ENCODE peak calls at places on chromosomes 13 and 19, in eight cellular contexts. T is A549, K is foreskin fibroblast, H is cardiac muscle cell, C is heart left ventricle, B is colonic mucosa, U is left ventricle myocardium inferior, Z is AG04449. M is an unnamed sample.

GRCh38 chr13:79673993-79674377 is 193.0 kb downstream of the NDFIP2 start:
- DNase-seq in C (no peak), H (no peak), T (no peak), U (no peak), Z (no peak), K (no peak), B (no peak), M (no peak)

GRCh38 chr13:51230473-51231105 is 8.4 kb downstream of the FAM124A start:
- DNase-seq in K (peak), H (peak), B (peak), Z (no peak), T (no peak), C (peak), U (peak), M (no peak)

GRCh38 chr13:23851106-23851505 is 38.1 kb downstream of the MIPEP start:
- DNase-seq in C (no peak), Z (no peak), T (no peak), U (no peak), B (no peak), H (peak), K (peak), M (no peak)

GRCh38 chr13:113121183-113121927 is 1.2 kb upstream of the F10 start:
- DNase-seq in T (no peak), U (no peak), K (no peak), C (no peak), Z (no peak), B (no peak), H (no peak), M (no peak)

GRCh38 chr13:99022953-99023352 is 45.1 kb upstream of the DOCK9 start:
- DNase-seq in U (no peak), Z (no peak), B (no peak), H (peak), C (no peak), K (no peak), T (no peak), M (no peak)

GRCh38 chr13:93003531-93003930 is 223.1 kb upstream of the GPC6 start:
- DNase-seq in Z (no peak), K (no peak), B (no peak), U (no peak), T (no peak), H (no peak), C (no peak), M (no peak)

GRCh38 chr13:113562866-113563265 is 21.7 kb upstream of the TFDP1 start:
- DNase-seq in Z (no peak), B (peak), U (no peak), C (no peak), K (no peak), H (no peak), T (no peak), M (peak)

GRCh38 chr13:20301391-20302071 is 69.4 kb upstream of the GJB6 start:
- DNase-seq in K (no peak), U (peak), B (no peak), Z (no peak), H (peak), C (no peak), T (no peak), M (no peak)

GRCh38 chr13:50543767-50544166 is 299.7 kb downstream of the DLEU7 start:
- DNase-seq in H (peak), K (peak), B (no peak), Z (peak), U (no peak), C (no peak), T (no peak), M (no peak)

GRCh38 chr13:27442071-27442647 is 8.2 kb downstream of the MTIF3 start:
- DNase-seq in T (no peak), K (no peak), C (no peak), Z (no peak), U (no peak), H (no peak), B (peak), M (no peak)

GRCh38 chr19:47885067-47885463 is 1.1 kb downstream of the SULT2A1 start:
- DNase-seq in Z (no peak), T (no peak), C (no peak), K (no peak), U (no peak), B (no peak), H (no peak), M (no peak)

GRCh38 chr19:8085606-8086464 is 33.3 kb downstream of the CCL25 start:
- DNase-seq in U (no peak), Z (no peak), K (no peak), T (peak), B (peak), H (no peak), C (no peak), M (peak)

GRCh38 chr13:98570929-98571372 is 6.0 kb downstream of the STK24 start:
- DNase-seq in H (no peak), C (no peak), Z (no peak), U (no peak), T (no peak), B (peak), K (no peak), M (peak)

GRCh38 chr13:77386880-77387606 is 60.1 kb upstream of the MYCBP2 start:
- DNase-seq in K (peak), Z (peak), H (peak), T (no peak), B (no peak), U (no peak), C (no peak), M (no peak)

GRCh38 chr13:49784886-49785570 is 7.5 kb downstream of the KPNA3 start:
- DNase-seq in T (no peak), H (no peak), K (peak), B (no peak), Z (no peak), U (no peak), C (no peak), M (no peak)

GRCh38 chr19:15869109-15869555 is 28.7 kb downstream of the CYP4F2 start:
- DNase-seq in T (peak), H (peak), U (no peak), Z (no peak), K (peak), B (peak), C (no peak), M (peak)

GRCh38 chr13:109028626-109029025 is 399.2 kb downstream of the MYO16 start:
- DNase-seq in B (no peak), K (no peak), U (no peak), H (peak), T (no peak), C (no peak), Z (no peak), M (no peak)

GRCh38 chr13:30567072-30567471 is 50.6 kb upstream of the USPL1 start:
- DNase-seq in T (no peak), U (no peak), K (no peak), H (no peak), Z (no peak), C (no peak), B (no peak), M (no peak)

GRCh38 chr19:52662631-52663030 is 24.5 kb upstream of the ZNF83 start:
- DNase-seq in Z (no peak), B (no peak), C (no peak), K (peak), U (no peak), H (no peak), T (no peak), M (no peak)

GRCh38 chr19:16896913-16897571 is 8.2 kb downstream of the F2RL3 start:
- DNase-seq in C (peak), T (peak), K (peak), H (peak), Z (peak), B (peak), U (peak), M (peak)

GRCh38 chr13:109155301-109155761 is 525.9 kb downstream of the MYO16 start:
- DNase-seq in T (no peak), K (no peak), C (no peak), B (no peak), Z (no peak), U (no peak), H (peak), M (peak)

GRCh38 chr19:41545547-41545946 is 30.4 kb upstream of the CEACAM21 start:
- DNase-seq in T (no peak), H (no peak), B (no peak), C (no peak), K (no peak), Z (no peak), U (no peak), M (no peak)
- H3K4me3 ChIP-seq in T (no peak), H (no peak), B (no peak), C (no peak), K (no peak), Z (no peak), U (no peak), M (no peak)

DNA sequence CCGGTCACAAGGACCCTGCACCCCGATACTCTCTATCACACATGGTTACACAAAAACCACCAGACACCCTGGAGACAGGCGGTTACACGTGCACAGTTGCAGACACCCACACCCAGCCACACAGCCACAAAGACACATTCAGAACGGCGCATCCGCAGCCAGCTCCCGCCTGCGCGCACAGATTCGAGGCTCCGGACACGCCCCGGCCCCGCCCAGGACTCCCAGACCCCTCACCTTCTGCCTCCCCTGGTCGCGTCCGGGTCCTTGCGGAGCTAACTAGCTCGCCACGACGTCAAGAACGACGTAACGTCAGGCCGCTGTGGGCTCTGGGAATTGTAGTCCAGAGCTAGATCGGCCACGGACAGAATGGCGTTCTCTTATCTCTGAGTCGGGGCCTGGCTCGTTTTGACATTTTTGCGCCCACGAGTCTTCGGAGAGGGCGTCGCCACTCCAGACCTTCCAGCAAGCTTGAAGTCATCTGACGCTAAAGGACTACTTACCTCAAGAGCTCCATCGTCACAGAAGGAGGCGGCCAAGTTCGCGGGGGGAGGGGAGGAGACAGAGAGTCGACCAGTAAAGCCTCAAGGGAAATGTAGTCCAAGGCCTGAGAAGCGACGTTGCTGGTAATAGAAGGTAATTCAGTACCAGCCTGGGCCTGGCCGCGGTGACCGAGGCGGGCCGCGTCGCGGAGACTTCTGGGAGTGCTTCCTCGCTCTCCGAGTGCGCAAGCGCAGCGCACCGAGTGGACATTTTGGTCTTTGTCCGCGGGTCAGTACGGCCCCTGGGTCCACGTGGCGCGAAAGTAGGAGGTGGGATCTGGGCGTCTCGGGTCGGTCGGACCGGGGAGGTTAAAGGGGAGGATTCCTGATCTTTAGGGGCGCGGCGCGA is at the start of the genes ZNF146 and ZNF565:
- DNase-seq in K (peak), U (peak), C (peak), Z (peak), T (peak), H (peak), B (peak), M (peak)
- TF ChIP-seq CTCF in K (no peak), U (peak), C (no peak), Z (peak), T (no peak), H (no peak), B (no peak), M (peak)

DNA sequence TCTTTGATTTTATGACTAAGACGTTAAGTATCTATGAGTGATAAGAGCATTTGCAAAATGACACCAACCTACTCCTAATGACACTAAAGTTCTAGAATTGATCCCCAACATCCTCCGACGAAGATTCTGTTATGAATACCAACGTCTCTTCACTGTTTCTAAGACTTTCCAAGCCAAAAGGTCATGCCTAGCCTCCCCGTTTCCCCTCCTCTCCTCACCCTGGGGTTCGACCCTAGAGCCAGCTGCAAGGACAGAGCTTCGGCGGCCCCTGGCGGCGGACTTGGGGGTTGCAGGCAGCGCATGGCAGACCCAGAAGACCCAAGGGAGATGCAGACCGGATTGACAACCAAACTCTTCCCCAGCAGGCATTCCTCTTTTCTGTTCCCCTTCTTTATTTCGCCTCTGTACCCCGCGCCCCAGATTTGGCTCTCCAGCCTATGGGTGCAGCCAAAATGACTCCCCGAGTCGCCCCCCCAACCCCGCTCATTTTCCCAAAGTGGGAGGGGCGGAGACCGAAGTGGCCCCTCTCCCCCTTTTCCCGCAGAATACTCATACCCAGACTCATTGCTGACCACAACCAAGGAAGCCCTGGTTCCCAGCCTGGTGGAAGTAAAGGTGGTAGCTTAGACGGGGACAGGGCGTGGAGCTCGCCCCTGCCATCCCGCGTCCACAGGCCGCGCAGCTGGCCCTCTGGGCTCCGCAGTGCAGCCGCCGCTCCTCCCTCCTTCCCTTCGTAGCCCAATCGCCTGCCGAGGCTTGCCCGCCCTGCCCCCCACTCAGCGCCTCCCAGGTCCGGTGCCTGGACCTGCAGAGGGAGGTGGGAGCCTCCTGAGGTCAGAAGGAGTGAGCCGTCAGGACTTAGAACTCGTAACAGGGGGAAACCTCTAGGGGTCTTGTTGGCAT is 4.1 kb upstream of the EML2 start:
- DNase-seq in K (peak), U (peak), C (peak), B (peak), Z (no peak), H (peak), T (peak), M (peak)
- H3K4me3 ChIP-seq in K (no peak), U (peak), C (no peak), B (no peak), Z (peak), H (peak), T (peak), M (no peak)

DNA sequence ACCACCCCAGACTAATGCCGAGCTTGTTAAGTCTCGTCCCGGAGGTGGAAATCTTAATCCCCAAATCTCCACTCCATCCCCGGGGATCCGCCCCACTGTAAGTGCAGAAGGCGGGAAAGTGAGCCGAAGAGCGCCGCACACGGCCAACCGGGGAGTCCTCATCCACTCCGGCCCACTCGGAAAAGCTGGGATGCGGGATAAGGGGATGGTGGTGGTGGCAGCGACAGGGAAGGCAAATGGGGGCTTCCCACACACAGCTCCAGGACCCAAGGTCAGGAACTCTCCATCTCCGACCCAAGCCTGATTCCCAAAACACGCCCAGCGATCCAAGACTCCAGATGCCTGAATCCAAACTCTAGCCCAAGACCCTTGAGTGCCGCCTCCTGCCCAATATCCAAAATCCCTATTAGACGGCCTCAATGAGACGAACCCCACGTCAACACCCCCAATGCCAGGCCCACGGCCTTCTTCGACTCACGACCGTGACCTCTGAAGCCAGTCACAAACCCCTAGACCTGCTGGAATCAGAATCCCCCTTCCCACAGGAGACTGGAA is 481 bp downstream of the FBL start:
- DNase-seq in K (peak), U (no peak), C (no peak), B (no peak), H (peak), Z (no peak), T (peak), M (no peak)
- TF ChIP-seq CTCF in K (no peak), U (no peak), C (no peak), B (no peak), H (peak), Z (peak), T (no peak), M (no peak)

GRCh38 chr19:6801397-6802086 is 29.0 kb downstream of the VAV1 start:
- DNase-seq in T (peak), C (peak), Z (no peak), U (peak), B (peak), H (peak), K (no peak), M (peak)
- H3K4me3 ChIP-seq in T (peak), C (peak), Z (peak), U (peak), B (peak), H (no peak), K (no peak), M (no peak)

GRCh38 chr13:33262997-33263396 is 22.6 kb downstream of the STARD13 start:
- DNase-seq in H (no peak), T (no peak), U (no peak), B (no peak), K (no peak), Z (no peak), C (no peak), M (no peak)
- TF ChIP-seq CTCF in H (peak), T (no peak), U (peak), B (no peak), K (no peak), Z (peak), C (peak), M (no peak)

DNA sequence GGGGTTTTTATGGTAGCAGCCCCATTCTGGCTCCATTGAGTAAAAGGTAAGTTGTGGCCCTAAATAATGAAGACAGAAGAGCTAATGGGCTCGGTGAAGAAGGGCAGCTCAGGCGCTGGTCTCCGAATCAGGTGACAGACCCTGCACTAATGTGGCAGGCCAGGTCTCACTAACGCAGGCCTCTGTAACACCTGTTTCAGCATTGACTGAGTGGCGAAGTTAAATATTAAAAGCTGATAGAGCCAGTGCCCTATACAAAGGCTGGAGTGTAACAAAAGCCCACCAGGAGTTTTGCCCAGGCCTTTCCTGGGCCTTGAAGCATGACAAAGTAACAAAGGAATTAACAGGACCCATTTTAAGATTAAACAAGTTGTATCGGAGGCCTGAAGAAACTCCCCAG is 19.2 kb downstream of the POP4 start:
- DNase-seq in Z (no peak), H (no peak), K (no peak), B (no peak), T (no peak), U (no peak), C (no peak), M (no peak)
- H3K4me3 ChIP-seq in Z (no peak), H (no peak), K (no peak), B (no peak), T (no peak), U (no peak), C (no peak), M (no peak)

DNA sequence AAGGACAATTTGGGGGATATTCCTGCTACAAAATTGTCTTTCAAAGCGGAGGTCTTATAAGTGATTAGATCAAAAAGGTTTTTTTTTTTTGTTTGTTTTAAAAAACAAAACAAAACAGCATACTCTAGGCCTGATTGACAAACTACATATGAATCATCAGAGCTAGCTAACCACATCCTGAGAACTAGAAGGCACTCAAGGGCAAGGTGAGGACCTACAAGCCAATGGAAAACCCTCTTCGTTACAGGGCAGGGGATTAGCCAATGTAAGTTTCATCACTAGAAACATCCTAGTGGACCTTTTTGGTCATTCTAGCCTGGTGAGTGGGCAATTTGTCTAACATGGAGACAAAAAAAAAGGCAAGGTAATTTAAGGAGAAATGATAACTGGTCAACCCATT is 428.6 kb downstream of the RFC3 start:
- DNase-seq in Z (no peak), C (no peak), K (peak), U (no peak), T (no peak), H (peak), B (no peak), M (no peak)
- TF ChIP-seq CTCF in Z (no peak), C (no peak), K (no peak), U (no peak), T (no peak), H (no peak), B (no peak), M (no peak)

GRCh38 chr13:97185291-97185690 is 36.8 kb upstream of the MBNL2 start:
- DNase-seq in T (no peak), H (no peak), K (no peak), B (no peak), Z (no peak), C (no peak), U (no peak), M (no peak)
- H3K4me3 ChIP-seq in T (no peak), H (no peak), K (no peak), B (no peak), Z (no peak), C (no peak), U (no peak), M (no peak)

M was measured in lung.